ENCODE peak calls at places on chromosomes 16 and 17, in ten cellular contexts. Q is heart left ventricle; R is CD8-positive, alpha-beta T cell; Z is heart right ventricle; X is fibroblast of lung; C is pancreas; M is Peyer's patch; H is PC-9; G is tibial nerve; K is adrenal gland. Y is an unnamed sample.

GRCh38 chr16:50505115-50505514 is 43.1 kb upstream of the NKD1 start:
- DNase-seq in K (no peak), Z (no peak), H (no peak), Q (no peak), M (no peak), G (no peak), R (no peak), X (no peak), C (no peak), Y (no peak)

GRCh38 chr17:19991252-19991885 is 13.7 kb upstream of the AKAP10 start:
- DNase-seq in X (no peak), G (no peak), K (no peak), Z (no peak), C (no peak), H (peak; percentile 8), Q (no peak), M (no peak), R (no peak), Y (no peak)

GRCh38 chr17:80980397-80981061 is 11.1 kb upstream of the CHMP6 start:
- DNase-seq in Q (no peak), H (no peak), C (no peak), M (no peak), Z (no peak), R (no peak), K (no peak), G (no peak), X (peak; percentile 59), Y (no peak)

GRCh38 chr17:55166506-55166905 is 98.3 kb upstream of the HLF start:
- DNase-seq in M (no peak), G (no peak), H (no peak), X (no peak), K (no peak), R (no peak), C (no peak), Q (no peak), Z (no peak), Y (no peak)

GRCh38 chr17:76384222-76384986 is at the start of gene SPHK1:
- DNase-seq in R (peak; percentile 39), K (peak; percentile 47), H (peak; percentile 78), X (peak; percentile 84), C (peak; percentile 63), G (peak; percentile 42), Z (peak; percentile 80), Q (peak; percentile 81), M (peak; percentile 81), Y (peak; percentile 83)

GRCh38 chr17:19237389-19238166 is 412 bp downstream of the EPN2 start:
- DNase-seq in C (peak; percentile 33), X (no peak), H (no peak), G (peak; percentile 17), K (peak; percentile 43), Q (peak; percentile 46), Z (peak; percentile 40), R (no peak), M (peak; percentile 66), Y (peak; percentile 43)

GRCh38 chr17:37828313-37829124 is 83.7 kb upstream of the HNF1B start:
- DNase-seq in K (peak; percentile 40), Q (no peak), H (no peak), R (no peak), Z (no peak), M (no peak), X (peak; percentile 32), G (no peak), C (no peak), Y (no peak)

GRCh38 chr16:68995011-68995504 is 110.4 kb upstream of the HAS3 start:
- DNase-seq in H (peak; percentile 25), G (no peak), Z (no peak), X (peak; percentile 64), Q (no peak), R (no peak), M (peak; percentile 47), C (no peak), K (no peak), Y (peak; percentile 63)

GRCh38 chr17:61179316-61179715 is 220.3 kb upstream of the TBX2 start:
- DNase-seq in R (no peak), Z (no peak), C (no peak), M (no peak), H (no peak), K (no peak), Q (no peak), G (no peak), X (no peak), Y (no peak)

GRCh38 chr16:3767333-3767977 is 50.1 kb upstream of the TRAP1 start:
- DNase-seq in H (no peak), C (no peak), Q (no peak), X (no peak), Z (no peak), M (no peak), R (no peak), G (no peak), K (no peak), Y (no peak)

GRCh38 chr16:57736419-57737281 is 1.1 kb downstream of the KATNB1 start:
- DNase-seq in Q (no peak), R (no peak), X (peak; percentile 81), G (no peak), H (peak; percentile 55), K (peak; percentile 45), C (peak; percentile 29), M (peak; percentile 68), Z (no peak), Y (peak; percentile 71)
- TF ChIP-seq CTCF in Q (no peak), R (no peak), X (peak; percentile 7), G (no peak), H (no peak), K (no peak), C (no peak), M (peak; percentile 25), Z (no peak), Y (peak; percentile 14)

DNA sequence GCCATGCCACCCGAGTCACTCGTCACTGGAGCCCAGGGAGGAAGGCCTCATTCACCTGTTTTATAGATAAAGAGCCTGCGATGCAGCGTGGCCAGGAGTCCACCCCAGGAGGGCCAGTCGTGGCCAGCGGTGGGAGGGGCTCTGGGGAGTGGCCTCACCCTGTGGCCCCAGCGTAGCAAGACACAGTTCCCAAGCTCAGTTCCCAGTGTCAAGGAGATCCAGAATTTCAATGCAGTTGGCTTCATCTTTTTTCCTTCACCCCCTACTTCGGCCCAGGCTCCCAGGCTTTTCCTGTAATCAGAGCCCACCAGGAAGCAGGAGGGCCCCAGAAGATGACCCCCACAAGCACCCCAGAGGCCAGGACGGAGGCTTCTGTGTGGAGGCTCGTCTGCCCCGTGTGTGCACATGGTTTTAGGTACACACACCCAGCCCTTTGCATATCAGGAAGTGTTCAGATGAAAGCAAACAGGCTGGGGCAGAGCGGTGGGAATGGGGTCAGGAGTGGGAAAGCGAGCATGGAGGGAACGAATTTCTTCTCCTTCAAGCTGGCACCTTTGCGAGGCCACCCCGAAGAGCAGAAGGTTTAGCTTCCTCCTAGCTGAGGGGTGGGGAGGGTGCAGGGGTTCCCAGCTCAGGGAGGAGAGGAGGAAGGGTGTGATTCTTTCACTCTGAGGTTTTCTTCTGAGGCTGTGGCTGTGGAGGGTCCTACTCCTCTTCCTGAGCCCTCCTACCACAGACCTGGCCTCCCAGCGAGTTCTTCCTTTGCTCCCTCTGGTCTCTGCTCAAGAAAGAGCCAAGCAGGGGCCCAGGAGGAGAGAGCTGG is 83.7 kb downstream of the ABR start:
- DNase-seq in Q (no peak), M (no peak), C (no peak), X (no peak), H (no peak), Z (no peak), K (no peak), R (no peak), G (no peak), Y (no peak)
- H3K4me1 ChIP-seq in Q (peaks cover 21% of the 10 kb centered on the region), M (no peaks in the 10 kb centered on the region), C (no peaks in the 10 kb centered on the region), X (peaks cover 2% of the 10 kb centered on the region), H (no peaks in the 10 kb centered on the region), Z (peaks cover 19% of the 10 kb centered on the region), K (peaks cover 5% of the 10 kb centered on the region), R (peaks cover 18% of the 10 kb centered on the region), G (no peaks in the 10 kb centered on the region), Y (no peaks in the 10 kb centered on the region)

GRCh38 chr17:8338806-8339205 is 834 bp upstream of the ODF4 start:
- DNase-seq in K (no peak), G (no peak), H (no peak), Q (no peak), Z (no peak), X (no peak), M (no peak), R (no peak), C (no peak), Y (no peak)

GRCh38 chr17:8341456-8341855 is 1.8 kb downstream of the ODF4 start:
- DNase-seq in K (no peak), X (no peak), G (no peak), Q (no peak), M (no peak), C (no peak), Z (no peak), H (no peak), R (no peak), Y (no peak)

GRCh38 chr17:8339540-8339939 is at the start of gene ODF4:
- DNase-seq in G (no peak), X (no peak), K (no peak), M (no peak), Z (no peak), H (no peak), R (no peak), Q (no peak), C (no peak), Y (no peak)

GRCh38 chr17:8333281-8333680 is 6.4 kb upstream of the ODF4 start:
- DNase-seq in Q (no peak), M (no peak), H (no peak), G (no peak), C (no peak), R (no peak), Z (no peak), K (no peak), X (no peak), Y (no peak)

DNA sequence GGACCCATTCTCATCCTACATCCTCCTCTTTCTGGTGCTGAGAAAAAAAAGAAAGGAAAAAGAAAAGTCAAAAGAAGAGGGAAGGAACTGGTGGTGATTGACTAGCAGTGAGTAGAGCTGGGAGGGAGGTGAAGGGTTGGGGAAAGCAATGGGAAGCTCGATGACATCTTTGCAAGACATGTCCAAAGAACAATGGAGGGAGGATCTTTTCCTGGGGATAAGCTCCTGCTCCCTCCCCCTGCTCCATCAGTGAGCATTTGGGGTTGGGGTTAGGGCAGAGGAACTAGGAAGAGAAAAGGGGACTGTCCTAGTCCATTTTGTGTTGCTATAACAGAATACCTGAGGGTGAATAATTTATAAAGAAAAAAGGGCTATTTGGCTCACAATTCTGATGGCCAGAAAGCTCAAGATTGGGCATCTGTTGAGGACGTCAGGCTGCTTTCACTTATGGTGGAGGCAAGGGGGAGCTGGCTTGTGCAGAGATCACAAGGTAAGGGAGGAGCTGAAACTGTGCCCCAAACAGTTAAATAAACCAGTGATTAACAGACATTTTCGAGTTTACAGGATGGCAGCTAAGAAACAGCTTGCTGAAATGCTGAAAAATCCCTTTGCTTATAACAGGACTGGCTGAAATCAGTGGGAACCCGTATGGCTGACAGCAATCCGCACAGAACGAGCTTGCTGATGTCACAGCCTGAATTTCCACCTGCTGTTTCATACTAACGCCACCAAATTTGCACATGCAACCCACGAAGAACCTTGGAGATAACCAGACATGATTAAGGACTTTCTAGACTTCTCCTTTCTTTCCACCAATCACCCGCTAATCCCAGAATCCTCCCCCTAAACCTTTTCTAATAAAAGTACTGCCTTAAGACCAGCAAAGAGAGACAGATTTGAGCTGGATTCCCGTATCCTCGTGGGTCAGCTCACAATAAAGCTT is 1.6 kb upstream of the ODF4 start:
- DNase-seq in K (peak; percentile 54), Q (no peak), G (no peak), M (no peak), R (no peak), X (no peak), C (no peak), H (no peak), Z (no peak), Y (no peak)
- H3K4me3 ChIP-seq in K (no peak overlapping the region), Q (no peak overlapping the region), G (no peak overlapping the region), M (no peak overlapping the region), R (no peak overlapping the region), X (peak overlapping the region; percentile 7), C (no peak overlapping the region), H (no peak overlapping the region), Z (no peak overlapping the region), Y (no peak overlapping the region)

GRCh38 chr17:48995871-48996695 is 1.1 kb upstream of the IGF2BP1 start:
- DNase-seq in H (no peak), C (no peak), Q (no peak), X (no peak), R (no peak), K (no peak), Z (no peak), M (no peak), G (no peak), Y (peak; percentile 99)
- TF ChIP-seq CTCF in H (no peak), C (no peak), Q (no peak), X (no peak), R (no peak), K (no peak), Z (no peak), M (no peak), G (no peak), Y (no peak)

Y was measured in Caco-2.